ENCODE peak calls at places on chromosome 2, in eight cellular contexts. R is tibial nerve, S is fibroblast of lung, D is kidney, T is GM12865, O is fibroblast of pulmonary artery, P is dorsolateral prefrontal cortex, G is uterus. F is an unnamed sample.

GRCh38 chr2:237497820-237498128 is 10.7 kb downstream of the MLPH start:
- DNase-seq in R (peak), P (no peak), T (no peak), S (no peak), O (no peak), G (no peak), D (peak), F (no peak)

GRCh38 chr2:238728322-238729260 is 119.3 kb upstream of the TWIST2 start:
- DNase-seq in S (peak), R (peak), P (no peak), T (no peak), D (no peak), G (peak), O (peak), F (no peak)

GRCh38 chr2:152647417-152648010 is 69.7 kb downstream of the PRPF40A start:
- DNase-seq in O (peak), P (peak), S (peak), R (peak), G (peak), T (no peak), D (no peak), F (no peak)

GRCh38 chr2:201320257-201320656 is 36.9 kb downstream of the FLACC1 start:
- DNase-seq in D (no peak), P (no peak), O (no peak), G (no peak), S (no peak), T (no peak), R (no peak), F (no peak)

GRCh38 chr2:28434600-28434989 is 41.9 kb downstream of the FOSL2 start:
- DNase-seq in D (no peak), O (no peak), T (no peak), S (no peak), R (no peak), G (no peak), P (no peak), F (no peak)

GRCh38 chr2:169768262-169768995 is 30.2 kb upstream of the SSB start:
- DNase-seq in D (peak), P (no peak), R (no peak), T (peak), S (no peak), O (no peak), G (no peak), F (no peak)

GRCh38 chr2:28951910-28952805 is 28.9 kb upstream of the TOGARAM2 start:
- DNase-seq in P (no peak), G (peak), O (peak), D (no peak), R (peak), S (no peak), T (no peak), F (no peak)

GRCh38 chr2:154264024-154264423 is 392.3 kb downstream of the GALNT13 start:
- DNase-seq in S (no peak), R (no peak), T (no peak), G (no peak), D (no peak), P (no peak), O (no peak), F (no peak)

GRCh38 chr2:43507137-43507536 is 88.7 kb downstream of the THADA start:
- DNase-seq in T (no peak), R (no peak), S (no peak), O (no peak), G (no peak), P (no peak), D (no peak), F (no peak)

GRCh38 chr2:216516730-216517350 is 18.2 kb downstream of the RPL37A start:
- DNase-seq in P (no peak), D (no peak), T (peak), O (peak), G (no peak), S (no peak), R (no peak), F (no peak)
- TF ChIP-seq CTCF in P (peak), D (peak), T (peak), O (peak), G (peak), S (peak), R (peak), F (peak)

GRCh38 chr2:126359494-126359893 is 296.5 kb upstream of the GYPC start:
- DNase-seq in D (no peak), S (no peak), G (no peak), T (peak), O (peak), P (no peak), R (peak), F (no peak)
- TF ChIP-seq CTCF in D (no peak), S (peak), G (no peak), T (peak), O (peak), P (no peak), R (no peak), F (peak)

GRCh38 chr2:150332378-150332777 is 155.1 kb downstream of the RND3 start:
- DNase-seq in G (no peak), D (no peak), S (no peak), O (no peak), R (no peak), T (no peak), P (no peak), F (no peak)
- TF ChIP-seq CTCF in G (no peak), D (no peak), S (no peak), O (no peak), R (no peak), T (no peak), P (no peak), F (no peak)

DNA sequence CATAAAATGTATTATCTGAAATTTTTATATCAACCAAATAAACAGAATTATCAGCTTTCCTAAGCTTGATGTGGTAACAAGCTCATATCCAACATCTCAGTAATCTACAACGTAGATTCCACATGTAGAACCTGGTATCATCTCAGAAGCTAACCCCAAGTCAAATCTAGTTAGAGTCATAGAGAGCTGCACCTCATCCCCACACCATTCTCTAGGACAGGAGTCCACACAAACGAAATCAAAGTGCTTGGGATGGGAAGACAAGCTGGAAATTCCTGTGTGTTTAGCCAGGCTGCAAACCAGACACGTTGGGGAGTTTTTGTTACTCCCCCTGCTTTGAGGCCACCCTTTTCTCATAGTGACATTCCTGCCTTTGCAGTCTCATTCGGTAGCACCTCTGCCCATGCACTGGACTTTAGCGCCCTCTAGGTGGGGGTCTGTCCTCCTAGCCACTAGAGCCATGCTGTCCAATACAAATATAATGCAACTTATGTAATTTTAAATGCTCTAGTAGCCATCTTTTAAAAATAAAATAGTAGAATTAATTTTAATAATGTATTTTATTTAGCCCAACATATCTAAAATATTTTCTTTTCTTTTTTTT is 28.1 kb upstream of the SATB2 start:
- DNase-seq in O (peak), R (peak), G (no peak), D (no peak), P (peak), T (peak), S (peak), F (no peak)
- TF ChIP-seq CTCF in O (peak), R (peak), G (peak), D (peak), P (peak), T (peak), S (peak), F (peak)

GRCh38 chr2:208062113-208062512 is 36.8 kb upstream of the PLEKHM3 start:
- DNase-seq in O (peak), G (no peak), D (no peak), P (no peak), S (peak), R (peak), T (peak), F (no peak)
- TF ChIP-seq CTCF in O (peak), G (no peak), D (no peak), P (peak), S (peak), R (no peak), T (peak), F (peak)

DNA sequence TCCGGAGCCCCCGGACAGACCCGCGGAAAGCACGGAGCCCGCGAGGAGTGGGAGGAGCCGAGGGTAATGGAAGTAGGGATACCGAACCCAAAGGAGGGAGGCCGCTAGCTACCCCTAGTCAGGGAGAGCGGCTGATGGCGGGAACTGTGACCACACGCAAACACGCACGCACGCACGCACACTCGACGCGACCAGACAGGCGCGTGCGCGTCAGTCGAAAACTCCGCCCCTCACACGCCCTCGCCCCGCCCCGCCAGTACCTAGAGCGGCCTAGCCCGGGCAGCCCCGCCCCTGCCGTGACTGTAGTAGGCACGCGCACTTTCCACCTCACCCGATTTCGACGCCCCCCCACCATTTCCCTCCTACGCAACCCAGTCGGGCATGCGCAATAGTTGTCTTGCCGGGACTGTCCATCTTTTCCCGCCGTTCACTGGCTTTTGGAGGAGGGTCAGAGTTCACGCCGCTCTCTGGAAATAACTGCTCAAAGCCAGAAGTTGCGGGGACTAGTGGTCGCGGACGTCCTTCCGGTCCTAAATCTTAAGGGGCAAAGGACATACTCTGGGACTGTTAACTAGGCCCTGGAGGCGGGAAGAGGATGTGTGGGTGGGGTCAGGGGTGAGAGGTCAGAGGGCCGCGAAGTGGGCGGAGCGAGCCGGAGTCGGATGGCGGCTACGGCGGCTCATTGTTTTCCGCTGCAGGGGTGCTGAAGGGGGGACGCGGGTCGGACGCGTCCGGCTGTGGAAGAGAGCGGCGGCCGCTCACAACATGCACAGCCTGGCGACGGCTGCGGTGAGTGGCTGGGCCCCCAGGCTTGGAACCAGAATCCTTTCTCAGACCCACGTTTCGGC is at the start of the genes CNOT9 and USP37:
- DNase-seq in P (peak), R (peak), S (peak), G (peak), O (peak), T (peak), D (peak), F (peak)
- TF ChIP-seq CTCF in P (no peak), R (no peak), S (no peak), G (no peak), O (no peak), T (no peak), D (no peak), F (peak)

GRCh38 chr2:65722028-65722427 is 289.6 kb upstream of the SPRED2 start:
- DNase-seq in T (no peak), D (peak), G (peak), P (no peak), R (no peak), S (peak), O (peak), F (no peak)
- TF ChIP-seq CTCF in T (no peak), D (peak), G (peak), P (no peak), R (no peak), S (peak), O (no peak), F (peak)

DNA sequence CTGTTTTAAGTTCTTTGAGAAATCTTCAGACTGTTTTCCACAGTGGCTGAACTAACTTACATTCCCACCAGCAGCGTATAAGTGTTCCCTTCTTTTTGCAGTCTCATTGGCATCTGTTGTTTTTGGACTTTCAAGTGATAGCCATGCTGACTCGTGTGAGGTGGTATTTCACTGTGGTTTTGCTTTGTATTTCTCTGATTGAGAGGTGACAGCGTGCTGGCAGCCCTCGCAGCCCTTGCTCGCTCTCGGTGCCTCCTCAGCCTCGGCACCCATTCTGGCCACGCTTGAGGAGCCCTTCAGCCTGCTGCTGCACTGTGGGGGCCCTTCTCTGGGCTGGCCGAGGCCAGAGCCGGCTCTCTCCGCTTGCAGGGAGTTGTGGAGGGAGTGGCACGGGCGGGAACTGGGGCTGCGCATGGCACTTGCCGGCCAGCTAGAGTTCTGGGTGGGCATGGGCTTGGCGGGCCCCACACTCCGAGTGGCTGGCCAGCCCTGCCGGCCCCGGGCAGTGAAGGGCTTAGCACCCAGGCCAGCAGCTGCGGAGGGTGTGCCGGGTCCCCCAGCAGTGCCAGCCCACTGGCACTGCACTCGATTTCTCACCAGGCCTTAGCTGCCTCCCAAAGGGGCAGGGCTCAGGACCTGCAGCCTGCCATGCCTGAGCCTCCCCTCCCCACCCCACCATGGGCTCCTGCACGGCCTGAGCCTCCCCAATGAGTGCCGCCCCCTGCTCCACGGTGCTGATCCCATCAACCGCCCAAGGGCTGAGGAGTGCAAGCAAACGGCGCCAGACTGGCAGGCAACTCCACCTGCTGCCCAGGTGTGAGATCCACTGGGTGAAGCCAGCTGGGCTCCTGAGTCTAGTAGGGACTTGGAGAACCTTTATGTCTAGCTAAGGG is 151.7 kb downstream of the IRS1 start:
- DNase-seq in S (peak), O (no peak), P (no peak), G (no peak), D (peak), R (no peak), T (no peak), F (no peak)
- TF ChIP-seq CTCF in S (no peak), O (no peak), P (no peak), G (no peak), D (no peak), R (no peak), T (no peak), F (no peak)